ENCODE peak calls at places on chromosomes 3 and 15, in seven cellular contexts. F is GM12891, R is NB4, T is adrenal gland, N is H54, K is sigmoid colon, S is GM12878. C is an unnamed sample.

GRCh38 chr3:132029182-132029902 is 5.5 kb downstream of the CPNE4 start:
- DNase-seq in T (peak), S (no peak), K (peak), R (peak), N (peak), F (peak), C (peak)

GRCh38 chr15:29122506-29122905 is 147.1 kb downstream of the NSMCE3 start:
- DNase-seq in K (no peak), N (no peak), S (no peak), F (no peak), T (no peak), R (no peak), C (no peak)

GRCh38 chr3:72453686-72454085 is 394.6 kb downstream of the SHQ1 start:
- DNase-seq in K (no peak), F (no peak), N (no peak), R (no peak), S (no peak), T (no peak), C (no peak)

GRCh38 chr3:31438742-31439141 is 94.0 kb upstream of the STT3B start:
- DNase-seq in F (no peak), K (no peak), T (no peak), N (no peak), R (no peak), S (no peak), C (no peak)

GRCh38 chr3:115851571-115851970 is 228.3 kb downstream of the GAP43 start:
- DNase-seq in N (no peak), K (no peak), S (no peak), T (no peak), R (no peak), F (no peak), C (no peak)

GRCh38 chr3:64455351-64455750 is 230.1 kb upstream of the PRICKLE2 start:
- DNase-seq in S (no peak), R (no peak), N (no peak), K (no peak), T (no peak), F (no peak), C (no peak)

GRCh38 chr15:48996276-48996675 is 32.6 kb upstream of the SHC4 start:
- DNase-seq in N (no peak), S (no peak), T (no peak), R (no peak), K (no peak), F (no peak), C (no peak)

GRCh38 chr3:64685800-64686445 is 1.9 kb downstream of the ADAMTS9 start:
- DNase-seq in S (no peak), F (no peak), R (no peak), T (peak), K (peak), N (no peak), C (peak)

GRCh38 chr15:65903296-65904073 is 34.2 kb downstream of the RAB11A start:
- DNase-seq in K (no peak), T (no peak), N (no peak), R (no peak), F (no peak), S (no peak), C (no peak)

GRCh38 chr3:46699846-46700523 is 1.2 kb upstream of the TMIE start:
- DNase-seq in S (no peak), F (no peak), N (no peak), K (peak), R (no peak), T (no peak), C (no peak)

GRCh38 chr3:51386852-51387229 is 1.8 kb downstream of the MANF start:
- DNase-seq in N (no peak), T (no peak), R (no peak), F (no peak), S (no peak), K (no peak), C (no peak)

GRCh38 chr3:9778102-9778501 is 8.4 kb upstream of the CAMK1 start:
- DNase-seq in K (no peak), S (no peak), R (peak), T (no peak), F (no peak), N (peak), C (no peak)

GRCh38 chr3:163879172-163879571 is 1199.1 kb downstream of the SI start:
- DNase-seq in N (no peak), S (peak), F (no peak), T (no peak), K (no peak), R (no peak), C (no peak)

GRCh38 chr15:45449878-45450277 is 71.5 kb upstream of the GATM start:
- DNase-seq in K (no peak), R (no peak), S (no peak), N (no peak), T (no peak), F (no peak), C (no peak)

GRCh38 chr3:179452872-179453271 is 1.6 kb upstream of the GNB4 start:
- DNase-seq in K (no peak), F (no peak), R (no peak), T (no peak), S (no peak), N (no peak), C (no peak)

GRCh38 chr3:55828712-55829111 is 341.6 kb upstream of the WNT5A start:
- DNase-seq in F (no peak), N (no peak), S (no peak), R (no peak), T (no peak), K (no peak), C (no peak)

GRCh38 chr15:41607033-41607432 is 48.0 kb downstream of the TYRO3 start:
- DNase-seq in T (no peak), N (peak), K (no peak), R (no peak), S (no peak), F (no peak), C (no peak)

GRCh38 chr3:45664558-45664957 is 24.6 kb upstream of the SACM1L start:
- DNase-seq in F (peak), S (peak), K (no peak), R (no peak), N (no peak), T (no peak), C (no peak)

GRCh38 chr3:190494907-190495306 is 19.0 kb upstream of the IL1RAP start:
- DNase-seq in T (no peak), F (no peak), N (no peak), S (no peak), K (no peak), R (no peak), C (no peak)

GRCh38 chr3:131630812-131631211 is 128.0 kb upstream of the MRPL3 start:
- DNase-seq in N (no peak), T (no peak), R (no peak), K (no peak), F (no peak), S (no peak), C (no peak)

GRCh38 chr3:125556314-125556713 is 36.3 kb upstream of the SNX4 start:
- DNase-seq in S (no peak), K (no peak), R (no peak), T (no peak), F (no peak), N (peak), C (no peak)

DNA sequence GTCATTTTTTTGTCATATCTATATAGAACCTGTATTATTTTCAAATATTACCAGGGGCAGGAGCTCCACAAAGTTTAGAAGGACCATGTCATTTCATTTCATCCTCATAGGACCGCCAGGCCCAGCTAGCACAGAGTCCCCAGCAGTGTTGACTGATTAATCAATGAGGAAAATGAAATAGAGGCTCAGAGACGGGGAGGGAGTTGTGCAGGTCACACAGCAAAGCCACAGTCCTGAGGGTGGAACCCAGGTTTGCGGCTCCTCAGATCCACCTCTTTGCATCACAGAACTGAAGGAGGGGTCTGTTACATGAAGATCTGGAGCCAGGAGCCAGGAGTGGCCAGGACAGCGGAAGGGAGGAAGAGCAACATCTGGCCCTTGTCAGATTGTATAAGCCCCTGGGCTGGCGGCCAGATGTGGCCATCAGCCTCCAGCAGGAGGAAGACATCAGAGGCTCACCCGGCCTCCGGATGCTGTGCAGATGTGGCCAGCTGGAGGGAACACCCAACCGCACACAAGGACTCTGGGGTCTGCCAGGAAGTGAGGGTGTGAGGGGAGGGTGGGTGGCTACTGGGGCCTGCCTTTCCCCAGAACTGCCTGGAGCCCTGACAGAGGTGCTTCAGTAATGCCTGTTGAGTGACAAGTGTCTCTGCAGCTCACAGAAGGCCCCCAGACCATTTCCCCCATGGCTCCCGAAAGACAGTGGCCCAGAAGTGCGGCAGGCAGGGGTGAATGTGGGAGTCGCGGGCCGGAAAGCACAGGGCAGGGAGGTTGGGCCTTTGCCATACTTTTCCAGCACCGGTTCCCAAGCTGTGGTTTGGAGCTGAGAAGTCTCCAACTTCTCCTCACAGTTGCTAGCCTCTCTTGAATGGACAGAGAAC is 21.2 kb downstream of the EFCC1 start:
- DNase-seq in T (no peak), F (no peak), R (no peak), K (peak), N (no peak), S (no peak), C (no peak)
- TF ChIP-seq POLR2A in T (no peak), F (no peak), R (no peak), K (no peak), N (no peak), S (no peak), C (no peak)

GRCh38 chr3:23806322-23807160 is 786 bp downstream of the UBE2E1 start:
- DNase-seq in N (peak), S (no peak), K (peak), R (peak), F (no peak), T (peak), C (no peak)

GRCh38 chr3:23804441-23805227 is 1.1 kb upstream of the UBE2E1 start:
- DNase-seq in F (no peak), T (no peak), K (no peak), N (no peak), R (no peak), S (no peak), C (no peak)

GRCh38 chr3:23805228-23805880 is 401 bp upstream of the UBE2E1 start:
- DNase-seq in K (peak), S (no peak), R (no peak), T (no peak), N (no peak), F (no peak), C (peak)

GRCh38 chr3:23807161-23808015 is 1.6 kb downstream of the UBE2E1 start:
- DNase-seq in N (no peak), T (no peak), F (no peak), S (no peak), K (no peak), R (peak), C (no peak)

GRCh38 chr3:23805881-23806321 is at the start of gene UBE2E1:
- DNase-seq in S (no peak), K (peak), R (peak), F (peak), T (peak), N (peak), C (peak)
- TF ChIP-seq POLR2A in S (peak), K (no peak), R (peak), F (peak), T (no peak), N (peak), C (peak)

GRCh38 chr3:29324180-29324651 is 43.3 kb downstream of the RBMS3 start:
- DNase-seq in N (no peak), T (peak), R (no peak), K (peak), F (peak), S (peak), C (peak)
- TF ChIP-seq POLR2A in N (no peak), T (no peak), R (no peak), K (no peak), F (no peak), S (no peak), C (no peak)

DNA sequence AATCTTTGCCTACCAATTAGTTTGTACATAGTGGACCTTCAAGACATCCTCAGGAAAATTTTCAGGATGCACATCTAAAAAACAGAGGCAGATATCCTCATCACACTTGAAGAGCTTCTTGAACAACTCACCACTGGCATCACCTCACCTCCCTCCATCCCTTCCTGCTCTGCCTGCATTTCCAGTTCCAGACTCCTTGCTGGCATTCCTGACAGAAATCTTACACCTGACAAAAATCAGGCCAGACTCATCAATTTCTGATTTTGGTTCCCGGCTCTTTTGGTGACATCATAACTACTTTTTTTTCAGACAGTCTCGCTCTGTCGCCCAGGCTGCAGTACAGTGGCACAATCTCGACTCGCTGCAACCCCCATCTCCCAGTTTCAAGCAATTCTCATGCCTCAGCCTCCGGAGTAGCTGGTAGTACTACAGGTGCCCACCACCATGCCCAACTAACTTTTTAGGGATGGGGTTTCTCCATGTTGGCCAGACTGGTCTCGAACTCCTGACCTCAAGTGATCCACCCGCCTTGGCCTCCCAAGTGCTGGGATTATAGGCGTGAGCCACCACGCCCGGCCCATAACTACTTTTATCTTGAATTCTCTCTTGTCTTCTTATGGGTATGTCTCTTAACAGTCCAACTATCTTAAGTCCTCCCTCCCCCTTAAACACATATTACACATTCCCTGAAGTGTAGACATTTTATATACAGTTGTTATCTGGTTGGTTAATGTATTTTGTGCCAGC is 216.6 kb upstream of the IL12A start:
- DNase-seq in S (no peak), K (no peak), R (no peak), T (no peak), N (no peak), F (no peak), C (no peak)
- TF ChIP-seq POLR2A in S (no peak), K (no peak), R (no peak), T (no peak), N (no peak), F (no peak), C (no peak)

DNA sequence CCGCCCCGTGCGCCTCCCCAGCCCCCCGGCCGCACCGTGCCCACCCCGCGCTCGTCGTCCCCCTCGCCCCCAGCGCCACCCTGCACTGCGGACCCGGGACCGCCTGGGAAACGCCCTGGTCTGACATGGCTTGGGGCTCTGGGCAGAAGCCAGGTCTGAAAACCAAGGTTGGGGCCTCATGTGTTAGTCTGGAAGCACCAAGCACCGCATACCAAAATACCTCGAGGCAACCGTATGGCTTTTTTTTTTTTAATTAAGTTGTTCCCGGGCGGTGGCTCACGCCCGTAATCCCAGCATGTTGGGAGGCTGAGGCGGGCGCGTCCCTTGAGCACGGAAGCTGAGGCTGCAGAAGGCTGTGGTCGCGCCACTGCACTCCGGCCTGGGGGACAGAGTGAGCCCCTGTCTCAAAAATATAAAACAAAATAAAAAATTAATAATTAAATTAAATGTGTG is 91.5 kb upstream of the CHD2 start:
- DNase-seq in T (peak), F (no peak), N (no peak), S (no peak), K (peak), R (peak), C (no peak)
- TF ChIP-seq POLR2A in T (no peak), F (no peak), N (no peak), S (no peak), K (no peak), R (no peak), C (peak)

GRCh38 chr15:78872972-78873795 is 494 bp downstream of the MORF4L1 start:
- DNase-seq in R (peak), F (peak), N (peak), S (peak), K (peak), T (peak), C (peak)
- TF ChIP-seq POLR2A in R (peak), F (peak), N (peak), S (peak), K (peak), T (peak), C (peak)

GRCh38 chr3:53255360-53255774 is 455 bp downstream of the TKT start:
- DNase-seq in F (no peak), R (no peak), N (no peak), K (no peak), T (peak), S (no peak), C (no peak)
- TF ChIP-seq POLR2A in F (no peak), R (no peak), N (no peak), K (no peak), T (no peak), S (peak), C (no peak)

GRCh38 chr3:74539879-74540278 is 74.6 kb downstream of the CNTN3 start:
- DNase-seq in S (no peak), F (no peak), K (no peak), N (no peak), R (no peak), T (no peak), C (no peak)

GRCh38 chr3:74546426-74546825 is 68.0 kb downstream of the CNTN3 start:
- DNase-seq in R (no peak), F (no peak), K (no peak), T (no peak), S (no peak), N (no peak), C (no peak)

GRCh38 chr3:74538669-74539068 is 75.8 kb downstream of the CNTN3 start:
- DNase-seq in K (no peak), T (no peak), N (no peak), R (no peak), S (no peak), F (no peak), C (no peak)

GRCh38 chr3:74537857-74538256 is 76.6 kb downstream of the CNTN3 start:
- DNase-seq in T (no peak), R (no peak), F (no peak), K (no peak), S (no peak), N (no peak), C (no peak)

GRCh38 chr3:74542441-74542840 is 72.0 kb downstream of the CNTN3 start:
- DNase-seq in N (no peak), R (no peak), S (no peak), T (no peak), F (no peak), K (no peak), C (no peak)
- TF ChIP-seq POLR2A in N (no peak), R (no peak), S (no peak), T (no peak), F (no peak), K (no peak), C (no peak)

DNA sequence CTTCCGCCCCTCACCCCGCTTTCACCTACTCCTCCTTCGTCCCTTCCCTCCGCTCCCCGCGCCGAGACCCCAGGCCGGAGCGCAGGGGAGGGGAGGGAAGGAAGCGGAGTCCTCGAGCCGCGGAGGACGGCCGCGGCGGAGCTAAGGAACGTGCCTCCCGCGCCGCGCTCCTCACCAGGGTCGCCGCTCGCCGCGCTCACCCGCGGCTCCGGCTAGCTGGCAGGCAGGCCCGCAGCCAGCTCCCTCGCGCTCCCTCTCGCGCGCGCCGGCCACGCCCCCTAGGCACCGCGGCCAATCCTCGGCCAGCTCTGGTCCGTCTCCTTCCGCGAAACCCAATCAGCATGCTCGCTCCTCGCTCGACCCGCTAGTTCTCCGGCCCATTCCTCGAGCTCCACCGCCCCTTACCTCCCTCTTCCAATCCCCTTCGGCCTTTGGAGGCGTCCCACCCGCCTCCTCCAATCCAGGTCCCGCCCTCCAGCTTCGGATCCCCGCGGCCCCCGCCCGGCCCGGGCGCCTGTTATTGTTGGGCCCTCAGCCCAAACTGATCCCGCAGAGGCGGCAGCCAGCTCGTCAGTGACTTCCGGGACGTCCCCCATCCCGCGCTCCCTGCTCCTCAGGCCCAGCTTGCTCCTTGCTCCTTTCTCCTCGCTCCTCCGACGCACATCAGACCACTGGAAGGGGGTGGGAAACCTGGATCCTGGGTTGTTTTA is at the start of gene DCBLD2:
- DNase-seq in N (peak), T (peak), R (peak), F (peak), K (peak), S (peak), C (peak)
- TF ChIP-seq POLR2A in N (peak), T (peak), R (peak), F (peak), K (peak), S (peak), C (peak)